ENCODE peak calls at places on chromosome 5, in ten cellular contexts. U is neural progenitor cell, H is AG04450, I is right lobe of liver, R is activated B cell treated with CpG ODN at 0.5 μM for 24 hours, A is cardiac muscle cell, B is Calu3, W is sigmoid colon, S is stomach, O is neural crest cell. V is an unnamed sample.

GRCh38 chr5:124088289-124089064 is 576.5 kb downstream of the CSNK1G3 start:
- DNase-seq in U (no peak), H (no peak), I (no peak), R (no peak), A (no peak), B (no peak), W (no peak), S (no peak), O (no peak), V (no peak)

GRCh38 chr5:66151030-66151429 is 6.9 kb downstream of the SREK1 start:
- DNase-seq in U (no peak), H (no peak), I (no peak), R (no peak), A (no peak), B (no peak), W (no peak), S (no peak), O (no peak), V (no peak)

GRCh38 chr5:5765066-5765465 is 342.6 kb downstream of the ICE1 start:
- DNase-seq in U (no peak), H (no peak), I (no peak), R (no peak), A (no peak), B (no peak), W (no peak), S (no peak), O (no peak), V (no peak)

GRCh38 chr5:144191998-144192397 is 21.3 kb downstream of the KCTD16 start:
- DNase-seq in U (peak), H (no peak), I (no peak), R (no peak), A (peak), B (peak), W (no peak), S (no peak), O (no peak), V (no peak)

GRCh38 chr5:79413112-79413511 is 100.8 kb downstream of the HOMER1 start:
- DNase-seq in U (no peak), H (no peak), I (no peak), R (no peak), A (peak), B (no peak), W (no peak), S (no peak), O (no peak), V (no peak)

GRCh38 chr5:116418016-116418415 is 156.6 kb downstream of the SEMA6A start:
- DNase-seq in U (no peak), H (no peak), I (no peak), R (no peak), A (no peak), B (no peak), W (no peak), S (no peak), O (no peak), V (no peak)

GRCh38 chr5:78260771-78261170 is 33.7 kb downstream of the AP3B1 start:
- DNase-seq in U (no peak), H (peak), I (no peak), R (no peak), A (no peak), B (no peak), W (no peak), S (no peak), O (no peak), V (no peak)

GRCh38 chr5:57221049-57221568 is 47.2 kb downstream of the GPBP1 start:
- DNase-seq in U (peak), H (no peak), I (no peak), R (no peak), A (peak), B (peak), W (no peak), S (no peak), O (peak), V (no peak)

GRCh38 chr5:141914154-141914743 is 9.4 kb upstream of the DELE1 start:
- DNase-seq in U (peak), H (no peak), I (peak), R (peak), A (peak), B (peak), W (peak), S (peak), O (peak), V (no peak)

GRCh38 chr5:82164957-82165698 is 113.0 kb downstream of the RPS23 start:
- DNase-seq in U (peak), H (no peak), I (no peak), R (no peak), A (peak), B (peak), W (no peak), S (no peak), O (no peak), V (no peak)

GRCh38 chr5:102955463-102955862 is 164.5 kb downstream of the GIN1 start:
- DNase-seq in U (no peak), H (no peak), I (no peak), R (no peak), A (no peak), B (no peak), W (no peak), S (no peak), O (no peak), V (no peak)

GRCh38 chr5:66410056-66410455 is 186.1 kb upstream of the MAST4 start:
- DNase-seq in U (no peak), H (no peak), I (no peak), R (no peak), A (no peak), B (no peak), W (no peak), S (no peak), O (no peak), V (no peak)

DNA sequence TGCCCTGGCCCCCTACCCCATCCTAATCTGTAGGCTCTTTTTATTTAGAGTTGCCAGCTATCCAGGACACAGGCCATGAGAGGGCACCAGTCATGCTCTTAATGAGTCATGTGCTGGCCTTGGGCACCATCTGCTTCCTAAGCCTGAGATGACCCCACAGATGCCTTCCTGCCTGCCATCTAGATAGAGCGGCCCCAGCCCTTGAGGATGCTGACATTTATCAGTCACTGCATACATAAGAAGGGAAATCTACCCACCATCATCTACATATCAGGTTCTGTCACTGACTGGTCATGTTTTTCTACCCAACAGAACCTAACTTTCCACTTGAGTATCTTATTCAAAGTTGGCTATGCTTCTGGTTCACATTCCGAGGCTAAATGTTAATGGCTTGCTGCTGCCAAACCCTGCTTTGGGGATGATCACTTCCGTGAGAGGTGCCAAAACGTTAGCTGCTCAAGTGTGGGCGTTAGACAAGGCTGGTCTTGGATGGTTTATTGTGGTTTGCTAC is 49.9 kb upstream of the TTC23L start:
- DNase-seq in U (no peak), H (no peak), I (no peak), R (no peak), A (peak), B (no peak), W (no peak), S (no peak), O (no peak), V (no peak)
- TF ChIP-seq CTCF in U (no peak), H (no peak), I (no peak), R (no peak), A (no peak), B (no peak), W (no peak), S (no peak), O (no peak), V (no peak)

GRCh38 chr5:23139338-23140171 is 286.4 kb upstream of the CDH12 start:
- DNase-seq in U (peak), H (no peak), I (no peak), R (no peak), A (peak), B (no peak), W (no peak), S (no peak), O (no peak), V (no peak)
- TF ChIP-seq CTCF in U (peak), H (peak), I (peak), R (no peak), A (no peak), B (no peak), W (no peak), S (no peak), O (peak), V (no peak)

GRCh38 chr5:150653145-150653761 is 7.8 kb upstream of the MYOZ3 start:
- DNase-seq in U (no peak), H (no peak), I (no peak), R (no peak), A (peak), B (no peak), W (no peak), S (no peak), O (no peak), V (no peak)
- TF ChIP-seq CTCF in U (no peak), H (peak), I (no peak), R (no peak), A (peak), B (no peak), W (no peak), S (no peak), O (no peak), V (no peak)

GRCh38 chr5:136780518-136780917 is 415.2 kb upstream of the TRPC7 start:
- DNase-seq in U (peak), H (no peak), I (no peak), R (no peak), A (peak), B (no peak), W (no peak), S (no peak), O (no peak), V (no peak)
- TF ChIP-seq CTCF in U (peak), H (no peak), I (no peak), R (no peak), A (peak), B (no peak), W (no peak), S (no peak), O (no peak), V (no peak)

DNA sequence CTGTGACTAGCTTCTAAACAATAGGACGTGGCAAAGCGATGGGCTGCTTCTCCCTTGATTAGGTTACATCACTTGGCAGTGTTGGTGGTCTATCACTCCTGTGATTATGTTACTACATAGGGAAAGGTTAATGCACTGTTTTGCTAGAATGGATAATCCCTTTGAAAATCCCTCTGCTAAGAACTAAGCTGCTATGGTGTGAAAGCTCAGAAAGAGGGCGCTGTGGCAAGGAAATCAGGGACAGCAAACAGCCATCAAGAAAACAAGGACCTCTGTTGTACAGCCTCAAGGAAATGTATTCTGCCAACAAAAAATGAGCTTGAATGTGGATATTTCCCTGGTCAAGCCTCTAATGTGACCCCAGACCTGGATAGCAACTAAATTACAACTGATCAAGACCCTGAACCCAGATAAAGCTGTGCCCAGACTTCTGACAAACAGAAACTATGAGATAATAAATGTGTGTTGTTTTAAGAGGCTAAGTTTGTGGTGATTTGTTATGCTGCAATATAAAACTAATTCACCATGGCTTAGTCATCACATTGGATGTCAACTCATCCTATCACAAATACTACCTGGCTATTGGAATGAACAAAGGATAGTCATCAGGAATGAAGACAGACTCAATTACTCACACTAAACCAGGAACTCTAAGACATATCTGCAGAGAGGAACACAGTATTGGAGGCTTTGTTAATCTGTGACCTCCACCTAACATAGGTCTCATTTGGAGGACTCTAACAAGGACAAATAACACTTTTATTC is 1215.9 kb downstream of the EFNA5 start:
- DNase-seq in U (peak), H (no peak), I (no peak), R (no peak), A (peak), B (peak), W (no peak), S (no peak), O (peak), V (no peak)
- TF ChIP-seq CTCF in U (peak), H (peak), I (no peak), R (no peak), A (peak), B (peak), W (no peak), S (no peak), O (peak), V (no peak)